ENCODE peak calls at places on chromosomes 12 and 14, in seven cellular contexts. One of them, this sample, is unnamed.

GRCh38 chr14:85317491-85318021 is 212.4 kb upstream of the FLRT2 start:
- DNase-seq in RWPE1: no peak
- DNase-seq in B cell: no peak
- DNase-seq in lower leg skin: no peak
- DNase-seq in heart right ventricle: no peak
- DNase-seq in heart left ventricle: no peak
- DNase-seq in transverse colon: no peak
- DNase-seq in this sample: peak

GRCh38 chr14:59310644-59311043 is 122.2 kb downstream of the DAAM1 start:
- DNase-seq in RWPE1: no peak
- DNase-seq in B cell: no peak
- DNase-seq in lower leg skin: no peak
- DNase-seq in heart right ventricle: no peak
- DNase-seq in heart left ventricle: no peak
- DNase-seq in transverse colon: no peak
- DNase-seq in this sample: peak

GRCh38 chr12:92029902-92030586 is 115.6 kb downstream of the BTG1 start:
- DNase-seq in RWPE1: no peak
- DNase-seq in B cell: no peak
- DNase-seq in lower leg skin: no peak
- DNase-seq in heart right ventricle: no peak
- DNase-seq in heart left ventricle: no peak
- DNase-seq in transverse colon: no peak
- DNase-seq in this sample: no peak

GRCh38 chr14:104843442-104844305 is 21.4 kb upstream of the CEP170B start:
- DNase-seq in RWPE1: no peak
- DNase-seq in B cell: no peak
- DNase-seq in lower leg skin: no peak
- DNase-seq in heart right ventricle: no peak
- DNase-seq in heart left ventricle: no peak
- DNase-seq in transverse colon: no peak
- DNase-seq in this sample: no peak

GRCh38 chr12:110582286-110583136 is 607 bp downstream of the PPTC7 start:
- DNase-seq in RWPE1: peak
- DNase-seq in B cell: peak
- DNase-seq in lower leg skin: peak
- DNase-seq in heart right ventricle: peak
- DNase-seq in heart left ventricle: peak
- DNase-seq in transverse colon: peak
- DNase-seq in this sample: no peak

GRCh38 chr12:8699714-8700113 is 1.9 kb downstream of the RIMKLB start:
- DNase-seq in RWPE1: no peak
- DNase-seq in B cell: no peak
- DNase-seq in lower leg skin: no peak
- DNase-seq in heart right ventricle: no peak
- DNase-seq in heart left ventricle: no peak
- DNase-seq in transverse colon: no peak
- DNase-seq in this sample: no peak

GRCh38 chr14:68502196-68502595 is 290.7 kb downstream of the ZFP36L1 start:
- DNase-seq in RWPE1: no peak
- DNase-seq in B cell: no peak
- DNase-seq in lower leg skin: no peak
- DNase-seq in heart right ventricle: no peak
- DNase-seq in heart left ventricle: no peak
- DNase-seq in transverse colon: no peak
- DNase-seq in this sample: no peak

GRCh38 chr12:106801167-106801708 is 26.8 kb downstream of the RIC8B start:
- DNase-seq in RWPE1: no peak
- DNase-seq in B cell: no peak
- DNase-seq in lower leg skin: no peak
- DNase-seq in heart right ventricle: no peak
- DNase-seq in heart left ventricle: no peak
- DNase-seq in transverse colon: no peak
- DNase-seq in this sample: no peak

GRCh38 chr12:118534003-118534402 is 157.6 kb downstream of the SUDS3 start:
- DNase-seq in RWPE1: no peak
- DNase-seq in B cell: no peak
- DNase-seq in lower leg skin: no peak
- DNase-seq in heart right ventricle: no peak
- DNase-seq in heart left ventricle: no peak
- DNase-seq in transverse colon: no peak
- DNase-seq in this sample: no peak

GRCh38 chr14:104107611-104108569 is 22.4 kb downstream of the ASPG start:
- DNase-seq in RWPE1: peak
- DNase-seq in B cell: no peak
- DNase-seq in lower leg skin: no peak
- DNase-seq in heart right ventricle: no peak
- DNase-seq in heart left ventricle: peak
- DNase-seq in transverse colon: peak
- DNase-seq in this sample: no peak

GRCh38 chr12:128111333-128111732 is 155.6 kb upstream of the TMEM132C start:
- DNase-seq in RWPE1: no peak
- DNase-seq in B cell: no peak
- DNase-seq in lower leg skin: no peak
- DNase-seq in heart right ventricle: no peak
- DNase-seq in heart left ventricle: no peak
- DNase-seq in transverse colon: no peak
- DNase-seq in this sample: no peak

GRCh38 chr12:6363330-6364036 is 11.9 kb downstream of the SCNN1A start:
- DNase-seq in RWPE1: peak
- DNase-seq in B cell: no peak
- DNase-seq in lower leg skin: peak
- DNase-seq in heart right ventricle: peak
- DNase-seq in heart left ventricle: peak
- DNase-seq in transverse colon: peak
- DNase-seq in this sample: no peak

GRCh38 chr12:125734137-125734536 is 668.9 kb downstream of the AACS start:
- DNase-seq in RWPE1: no peak
- DNase-seq in B cell: no peak
- DNase-seq in lower leg skin: no peak
- DNase-seq in heart right ventricle: no peak
- DNase-seq in heart left ventricle: no peak
- DNase-seq in transverse colon: no peak
- DNase-seq in this sample: no peak

GRCh38 chr14:63383776-63384367 is 65.1 kb upstream of the GPHB5 start:
- DNase-seq in RWPE1: no peak
- DNase-seq in B cell: no peak
- DNase-seq in lower leg skin: no peak
- DNase-seq in heart right ventricle: no peak
- DNase-seq in heart left ventricle: no peak
- DNase-seq in transverse colon: no peak
- DNase-seq in this sample: no peak

GRCh38 chr12:74412607-74413230 is 124.9 kb upstream of the ATXN7L3B start:
- DNase-seq in RWPE1: no peak
- DNase-seq in B cell: no peak
- DNase-seq in lower leg skin: no peak
- DNase-seq in heart right ventricle: no peak
- DNase-seq in heart left ventricle: no peak
- DNase-seq in transverse colon: no peak
- DNase-seq in this sample: peak

GRCh38 chr12:91774471-91774921 is 371.1 kb downstream of the BTG1 start:
- DNase-seq in RWPE1: no peak
- DNase-seq in B cell: no peak
- DNase-seq in lower leg skin: no peak
- DNase-seq in heart right ventricle: no peak
- DNase-seq in heart left ventricle: no peak
- DNase-seq in transverse colon: no peak
- DNase-seq in this sample: peak

GRCh38 chr14:50087350-50088116 is 28.8 kb downstream of the VCPKMT start:
- DNase-seq in RWPE1: no peak
- DNase-seq in B cell: no peak
- DNase-seq in lower leg skin: no peak
- DNase-seq in heart right ventricle: no peak
- DNase-seq in heart left ventricle: no peak
- DNase-seq in transverse colon: no peak
- DNase-seq in this sample: no peak

GRCh38 chr12:30862486-30862885 is 64.1 kb upstream of the TSPAN11 start:
- DNase-seq in RWPE1: no peak
- DNase-seq in B cell: no peak
- DNase-seq in lower leg skin: no peak
- DNase-seq in heart right ventricle: peak
- DNase-seq in heart left ventricle: peak
- DNase-seq in transverse colon: no peak
- DNase-seq in this sample: peak

GRCh38 chr12:3242199-3242863 is 165.2 kb downstream of the TSPAN9 start:
- DNase-seq in RWPE1: no peak
- DNase-seq in B cell: no peak
- DNase-seq in lower leg skin: no peak
- DNase-seq in heart right ventricle: peak
- DNase-seq in heart left ventricle: peak
- DNase-seq in transverse colon: peak
- DNase-seq in this sample: no peak

GRCh38 chr14:64714432-64715025 is 10.3 kb downstream of the PLEKHG3 start:
- DNase-seq in RWPE1: no peak
- DNase-seq in B cell: no peak
- DNase-seq in lower leg skin: no peak
- DNase-seq in heart right ventricle: no peak
- DNase-seq in heart left ventricle: peak
- DNase-seq in transverse colon: no peak
- DNase-seq in this sample: no peak

GRCh38 chr12:50212071-50212467 is 44.9 kb upstream of the CERS5 start:
- DNase-seq in RWPE1: no peak
- DNase-seq in B cell: no peak
- DNase-seq in lower leg skin: no peak
- DNase-seq in heart right ventricle: no peak
- DNase-seq in heart left ventricle: no peak
- DNase-seq in transverse colon: no peak
- DNase-seq in this sample: no peak

GRCh38 chr12:64187370-64187769 is 34.7 kb downstream of the KICS2 start:
- DNase-seq in RWPE1: no peak
- DNase-seq in B cell: no peak
- DNase-seq in lower leg skin: no peak
- DNase-seq in heart right ventricle: no peak
- DNase-seq in heart left ventricle: no peak
- DNase-seq in transverse colon: no peak
- DNase-seq in this sample: peak

DNA sequence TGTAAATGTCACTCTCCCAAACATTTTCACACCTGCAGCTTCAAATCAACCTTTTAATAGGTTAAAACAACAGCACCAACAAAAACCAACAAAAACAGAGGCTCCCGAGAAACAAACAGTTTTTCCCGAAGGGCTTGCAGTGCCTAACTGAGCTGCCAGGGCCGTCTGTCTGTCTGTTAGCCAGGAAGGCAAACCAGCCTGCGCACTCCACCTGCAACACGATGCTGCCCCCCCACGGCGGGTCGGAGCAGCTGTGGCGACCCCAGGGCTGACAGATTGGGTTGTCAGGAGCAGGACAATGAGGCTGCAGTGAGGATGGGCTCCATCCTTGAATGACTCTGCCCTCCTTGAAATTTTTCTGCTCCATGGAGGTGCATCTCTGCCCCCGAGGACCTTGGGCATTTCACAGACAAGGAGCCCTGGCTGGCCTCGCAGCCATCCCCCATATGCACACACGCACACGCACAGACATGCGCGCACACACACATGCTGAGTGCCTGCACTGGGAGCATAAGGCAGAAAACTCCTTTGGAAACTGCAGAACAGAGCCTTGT is 2.6 kb downstream of the RTL1 start:
- DNase-seq in RWPE1: no peak
- DNase-seq in B cell: no peak
- DNase-seq in lower leg skin: no peak
- DNase-seq in heart right ventricle: no peak
- DNase-seq in heart left ventricle: no peak
- DNase-seq in transverse colon: peak
- DNase-seq in this sample: no peak
- TF ChIP-seq CTCF in RWPE1: peak
- TF ChIP-seq CTCF in B cell: no peak
- TF ChIP-seq CTCF in lower leg skin: no peak
- TF ChIP-seq CTCF in heart right ventricle: peak
- TF ChIP-seq CTCF in heart left ventricle: no peak
- TF ChIP-seq CTCF in transverse colon: peak
- TF ChIP-seq CTCF in this sample: peak

GRCh38 chr14:25431211-25432076 is 381.5 kb upstream of the STXBP6 start:
- DNase-seq in RWPE1: no peak
- DNase-seq in B cell: no peak
- DNase-seq in lower leg skin: no peak
- DNase-seq in heart right ventricle: no peak
- DNase-seq in heart left ventricle: no peak
- DNase-seq in transverse colon: peak
- DNase-seq in this sample: no peak
- TF ChIP-seq CTCF in RWPE1: no peak
- TF ChIP-seq CTCF in B cell: no peak
- TF ChIP-seq CTCF in lower leg skin: no peak
- TF ChIP-seq CTCF in heart right ventricle: peak
- TF ChIP-seq CTCF in heart left ventricle: no peak
- TF ChIP-seq CTCF in transverse colon: peak
- TF ChIP-seq CTCF in this sample: no peak

DNA sequence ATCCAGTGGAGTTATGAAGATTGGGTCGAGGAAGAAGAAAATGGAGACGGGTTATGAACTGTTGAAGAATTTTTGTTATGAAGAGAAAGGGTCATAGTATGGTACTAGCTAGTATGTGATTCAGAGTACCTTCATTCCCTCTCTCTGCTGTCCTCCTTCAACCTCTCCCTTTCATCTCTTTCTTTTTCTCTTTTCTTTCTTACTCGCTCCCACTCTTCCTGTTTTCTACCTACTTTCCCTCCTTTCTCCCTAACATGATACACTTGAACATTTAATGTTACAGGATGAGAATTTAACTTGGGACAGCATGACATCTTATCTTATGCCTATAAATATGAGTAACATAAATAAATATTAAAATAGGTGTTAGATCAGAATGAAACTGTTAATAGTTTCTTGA is 112.9 kb downstream of the CCDC91 start:
- DNase-seq in RWPE1: no peak
- DNase-seq in B cell: no peak
- DNase-seq in lower leg skin: no peak
- DNase-seq in heart right ventricle: no peak
- DNase-seq in heart left ventricle: no peak
- DNase-seq in transverse colon: no peak
- DNase-seq in this sample: no peak
- TF ChIP-seq CTCF in RWPE1: no peak
- TF ChIP-seq CTCF in B cell: no peak
- TF ChIP-seq CTCF in lower leg skin: no peak
- TF ChIP-seq CTCF in heart right ventricle: no peak
- TF ChIP-seq CTCF in heart left ventricle: no peak
- TF ChIP-seq CTCF in transverse colon: no peak
- TF ChIP-seq CTCF in this sample: no peak

DNA sequence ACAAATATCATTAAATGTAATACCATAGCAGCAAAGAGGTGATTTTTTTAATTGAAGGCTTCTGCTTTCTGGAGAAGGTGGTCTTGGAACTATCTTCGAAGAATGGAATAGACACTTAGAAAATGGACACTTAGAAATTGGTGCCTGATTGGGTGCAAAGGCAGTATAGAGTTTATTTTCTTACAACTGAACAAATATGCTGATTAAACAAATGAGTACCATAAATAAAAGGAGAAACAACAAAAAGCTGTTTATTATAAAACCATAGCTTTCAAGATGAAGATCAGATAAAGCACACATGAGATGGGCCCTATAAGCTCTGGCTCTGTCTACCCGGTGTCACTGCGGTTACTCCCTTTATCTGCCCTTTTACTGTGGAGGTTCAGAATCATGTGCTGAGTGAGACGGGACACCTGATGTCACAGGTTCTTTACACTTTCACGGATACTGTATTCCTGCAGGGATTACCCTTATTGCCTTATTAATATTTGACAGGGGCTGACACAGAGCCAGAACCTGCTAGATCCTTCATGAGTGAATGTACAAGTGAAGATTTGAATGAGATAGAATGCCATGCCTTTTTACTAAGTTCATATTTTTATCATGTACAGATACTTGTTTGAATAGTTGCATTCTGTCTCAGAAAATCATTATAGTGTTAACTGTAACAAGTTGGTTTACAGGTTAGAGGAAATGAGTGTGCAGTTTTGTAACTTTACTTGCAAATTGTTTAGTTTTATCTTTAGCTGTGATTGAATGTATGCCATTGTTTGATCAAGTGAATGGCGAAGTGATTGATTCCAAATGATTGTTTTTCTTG is 477.5 kb upstream of the RGS6 start:
- DNase-seq in RWPE1: no peak
- DNase-seq in B cell: no peak
- DNase-seq in lower leg skin: no peak
- DNase-seq in heart right ventricle: no peak
- DNase-seq in heart left ventricle: no peak
- DNase-seq in transverse colon: no peak
- DNase-seq in this sample: no peak
- TF ChIP-seq CTCF in RWPE1: no peak
- TF ChIP-seq CTCF in B cell: no peak
- TF ChIP-seq CTCF in lower leg skin: no peak
- TF ChIP-seq CTCF in heart right ventricle: no peak
- TF ChIP-seq CTCF in heart left ventricle: no peak
- TF ChIP-seq CTCF in transverse colon: no peak
- TF ChIP-seq CTCF in this sample: no peak